ENCODE peak calls at places on chromosomes 2 and 18, in six cellular contexts. B is testis, D is heart left ventricle, U is right lobe of liver, E is prostate gland, L is breast epithelium. G is an unnamed sample.

GRCh38 chr2:211454684-211455083 is 898.3 kb downstream of the CPS1 start:
- DNase-seq in B (peak), D (no peak), U (no peak), E (peak), L (no peak), G (no peak)

GRCh38 chr2:150812664-150813408 is 325.4 kb upstream of the RND3 start:
- DNase-seq in B (no peak), D (no peak), U (no peak), E (no peak), L (no peak), G (no peak)

GRCh38 chr2:135947483-135947882 is 37.9 kb downstream of the DARS1 start:
- DNase-seq in B (no peak), D (no peak), U (no peak), E (no peak), L (no peak), G (no peak)

GRCh38 chr2:39468574-39469331 is 31.7 kb upstream of the MAP4K3 start:
- DNase-seq in B (no peak), D (no peak), U (no peak), E (no peak), L (no peak), G (no peak)

GRCh38 chr18:48996901-48997463 is 46.2 kb upstream of the SMAD7 start:
- DNase-seq in B (no peak), D (peak), U (no peak), E (no peak), L (no peak), G (no peak)

GRCh38 chr2:172253190-172254052 is 150.7 kb upstream of the DLX2 start:
- DNase-seq in B (no peak), D (no peak), U (no peak), E (peak), L (no peak), G (peak)

GRCh38 chr2:73205611-73206010 is 3.2 kb downstream of the NOTO start:
- DNase-seq in B (no peak), D (no peak), U (no peak), E (no peak), L (no peak), G (no peak)

GRCh38 chr2:136136921-136137320 is 19.0 kb upstream of the CXCR4 start:
- DNase-seq in B (no peak), D (no peak), U (no peak), E (no peak), L (no peak), G (no peak)

GRCh38 chr2:68853035-68853434 is 18.2 kb downstream of the BMP10 start:
- DNase-seq in B (no peak), D (no peak), U (no peak), E (no peak), L (no peak), G (no peak)

GRCh38 chr18:50817898-50818250 is 1.9 kb downstream of the MRO start:
- DNase-seq in B (peak), D (no peak), U (no peak), E (no peak), L (no peak), G (no peak)

GRCh38 chr18:45723921-45724320 is at the start of gene SLC14A1:
- DNase-seq in B (no peak), D (no peak), U (no peak), E (peak), L (no peak), G (no peak)

GRCh38 chr2:110727923-110728322 is 4.5 kb upstream of the ACOXL start:
- DNase-seq in B (no peak), D (no peak), U (no peak), E (no peak), L (no peak), G (no peak)

GRCh38 chr2:110735366-110735765 is 3.0 kb downstream of the ACOXL start:
- DNase-seq in B (no peak), D (no peak), U (no peak), E (no peak), L (no peak), G (no peak)

GRCh38 chr2:110731064-110731463 is 1.3 kb upstream of the ACOXL start:
- DNase-seq in B (no peak), D (no peak), U (no peak), E (no peak), L (no peak), G (no peak)

GRCh38 chr2:110729106-110729505 is 3.3 kb upstream of the ACOXL start:
- DNase-seq in B (no peak), D (no peak), U (no peak), E (no peak), L (no peak), G (no peak)

DNA sequence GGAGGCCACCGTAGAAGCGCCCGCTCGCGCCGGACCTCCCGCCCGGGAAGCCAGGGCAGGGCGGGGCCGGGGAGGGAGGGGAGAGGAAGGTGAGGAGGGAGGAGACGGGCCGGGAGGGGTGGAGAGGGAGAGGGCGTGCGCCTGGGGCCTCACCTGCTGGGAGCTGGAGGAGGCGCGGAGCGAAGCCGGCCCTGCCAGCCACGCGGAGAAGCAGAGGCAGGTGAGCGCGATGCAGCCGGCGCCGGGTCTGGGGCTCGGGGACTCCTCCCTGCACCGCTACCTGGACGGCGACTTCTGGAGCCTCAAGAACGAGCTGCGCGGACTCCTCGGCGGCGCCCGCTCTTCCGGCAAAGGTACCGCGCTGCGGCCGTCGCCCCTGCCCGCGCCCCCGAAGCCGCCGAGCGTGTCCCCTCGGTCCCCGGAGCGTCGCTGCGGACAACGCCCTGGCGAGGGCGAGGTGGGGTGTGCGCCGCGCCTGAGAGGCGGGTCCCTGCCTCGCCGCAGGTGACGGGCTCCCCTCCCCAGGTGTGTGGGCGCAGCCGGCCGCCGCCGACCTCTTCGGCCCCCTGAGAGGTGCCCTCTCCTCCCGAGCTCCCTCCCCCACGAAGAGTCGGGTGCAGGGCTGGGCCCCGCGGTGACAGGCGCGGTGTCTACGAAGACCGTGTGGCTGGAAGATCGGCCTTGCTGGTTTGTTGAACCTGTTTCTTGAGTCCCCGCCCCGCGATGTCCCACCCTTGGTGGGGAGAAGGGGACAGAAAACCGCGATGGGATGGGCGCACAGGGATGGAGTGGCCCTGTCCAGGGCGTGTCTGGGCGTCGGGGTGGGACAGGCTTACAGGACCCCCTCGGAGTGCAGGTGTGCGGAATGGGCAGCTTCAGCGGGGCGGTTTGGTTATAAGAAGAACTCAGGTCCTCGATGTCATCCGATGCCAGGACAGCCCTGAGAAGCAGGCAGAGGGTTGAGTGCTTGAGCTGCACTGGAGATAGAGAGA is at the start of gene ACOXL:
- DNase-seq in B (peak), D (peak), U (no peak), E (peak), L (no peak), G (peak)
- H3K27ac ChIP-seq in B (no peak), D (no peak), U (no peak), E (peak), L (no peak), G (no peak)

GRCh38 chr2:241554610-241555322 is 3.8 kb upstream of the BOK start:
- DNase-seq in B (no peak), D (peak), U (no peak), E (no peak), L (no peak), G (no peak)

GRCh38 chr2:241556734-241557133 is 1.8 kb upstream of the BOK start:
- DNase-seq in B (no peak), D (no peak), U (no peak), E (no peak), L (no peak), G (no peak)

GRCh38 chr2:241553512-241553830 is 5.1 kb upstream of the BOK start:
- DNase-seq in B (no peak), D (peak), U (no peak), E (no peak), L (no peak), G (no peak)

GRCh38 chr2:241553981-241554380 is 4.6 kb upstream of the BOK start:
- DNase-seq in B (no peak), D (peak), U (no peak), E (no peak), L (no peak), G (no peak)

DNA sequence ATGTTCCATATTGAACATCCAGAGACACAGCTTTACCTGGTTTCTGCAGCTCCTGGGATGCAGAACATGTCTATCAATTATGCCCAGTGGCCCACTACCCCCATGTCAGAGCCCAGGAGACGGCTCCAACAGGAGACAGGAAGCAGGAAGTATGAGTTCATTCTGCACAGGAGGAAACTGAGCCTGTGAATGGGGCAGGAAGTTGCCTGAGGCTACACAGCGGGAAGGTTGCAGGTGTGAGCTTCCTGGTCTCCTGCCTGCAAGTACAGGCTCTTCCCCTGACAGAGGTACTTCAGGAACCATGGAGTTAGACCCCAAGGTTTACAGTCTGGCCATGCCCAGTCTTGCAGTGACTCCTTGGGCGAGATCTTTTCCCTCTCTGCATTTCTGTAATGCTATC is 2.8 kb upstream of the BOK start:
- DNase-seq in B (no peak), D (peak), U (no peak), E (no peak), L (no peak), G (no peak)
- TF ChIP-seq POLR2A in B (no peak), D (no peak), U (no peak), E (no peak), L (no peak), G (no peak)

GRCh38 chr2:113922784-113923183 is 32.9 kb downstream of the ACTR3 start:
- DNase-seq in B (no peak), D (no peak), U (no peak), E (no peak), L (no peak), G (no peak)

GRCh38 chr2:113915067-113915819 is 25.4 kb downstream of the ACTR3 start:
- DNase-seq in B (no peak), D (no peak), U (no peak), E (no peak), L (no peak), G (no peak)

GRCh38 chr2:113920996-113921395 is 31.1 kb downstream of the ACTR3 start:
- DNase-seq in B (no peak), D (no peak), U (no peak), E (no peak), L (no peak), G (no peak)

GRCh38 chr2:113922335-113922734 is 32.4 kb downstream of the ACTR3 start:
- DNase-seq in B (no peak), D (no peak), U (no peak), E (no peak), L (no peak), G (no peak)

GRCh38 chr2:113918229-113918628 is 28.3 kb downstream of the ACTR3 start:
- DNase-seq in B (no peak), D (no peak), U (no peak), E (no peak), L (no peak), G (no peak)
- H3K27ac ChIP-seq in B (no peak), D (no peak), U (no peak), E (no peak), L (no peak), G (no peak)

DNA sequence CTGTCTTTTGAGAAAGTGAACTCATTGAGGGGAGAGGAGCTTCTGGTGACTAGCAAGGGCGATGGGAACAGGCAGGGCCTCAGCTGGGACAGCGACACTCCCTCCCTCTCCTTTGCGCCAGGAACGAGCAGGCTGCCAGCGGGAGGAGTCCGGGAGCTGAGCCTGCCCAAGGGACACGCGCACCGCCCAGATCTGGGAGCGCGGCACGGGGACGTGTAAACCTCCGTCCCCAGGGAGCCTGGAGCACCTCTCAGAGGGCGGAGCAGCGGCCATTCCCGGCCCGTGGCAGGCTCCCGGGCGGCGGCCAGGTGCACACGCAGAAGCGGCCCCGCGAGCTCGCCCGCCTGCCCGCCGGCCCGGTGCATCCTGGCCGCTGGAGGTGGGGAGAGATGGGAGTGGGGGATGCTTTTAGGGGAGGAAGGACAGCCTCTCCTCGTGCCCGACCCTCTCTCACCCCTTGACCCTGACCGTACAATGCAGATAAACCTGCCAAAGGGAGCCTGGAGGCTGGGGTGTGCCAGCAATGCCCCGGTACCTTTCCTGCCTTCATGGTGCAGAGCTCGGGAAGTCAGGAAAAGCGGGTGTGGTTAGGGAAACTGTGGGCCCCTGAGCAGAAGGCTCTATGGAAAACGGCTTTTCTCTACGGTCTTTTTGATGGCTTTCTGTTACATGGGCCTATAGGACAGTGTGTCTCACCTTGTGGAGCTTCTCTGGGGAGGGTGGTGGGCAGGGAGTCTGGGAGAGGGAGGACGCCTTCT is 2.2 kb downstream of the AQP4 start:
- DNase-seq in B (peak), D (peak), U (peak), E (peak), L (peak), G (peak)
- TF ChIP-seq POLR2A in B (no peak), D (no peak), U (peak), E (no peak), L (no peak), G (peak)

DNA sequence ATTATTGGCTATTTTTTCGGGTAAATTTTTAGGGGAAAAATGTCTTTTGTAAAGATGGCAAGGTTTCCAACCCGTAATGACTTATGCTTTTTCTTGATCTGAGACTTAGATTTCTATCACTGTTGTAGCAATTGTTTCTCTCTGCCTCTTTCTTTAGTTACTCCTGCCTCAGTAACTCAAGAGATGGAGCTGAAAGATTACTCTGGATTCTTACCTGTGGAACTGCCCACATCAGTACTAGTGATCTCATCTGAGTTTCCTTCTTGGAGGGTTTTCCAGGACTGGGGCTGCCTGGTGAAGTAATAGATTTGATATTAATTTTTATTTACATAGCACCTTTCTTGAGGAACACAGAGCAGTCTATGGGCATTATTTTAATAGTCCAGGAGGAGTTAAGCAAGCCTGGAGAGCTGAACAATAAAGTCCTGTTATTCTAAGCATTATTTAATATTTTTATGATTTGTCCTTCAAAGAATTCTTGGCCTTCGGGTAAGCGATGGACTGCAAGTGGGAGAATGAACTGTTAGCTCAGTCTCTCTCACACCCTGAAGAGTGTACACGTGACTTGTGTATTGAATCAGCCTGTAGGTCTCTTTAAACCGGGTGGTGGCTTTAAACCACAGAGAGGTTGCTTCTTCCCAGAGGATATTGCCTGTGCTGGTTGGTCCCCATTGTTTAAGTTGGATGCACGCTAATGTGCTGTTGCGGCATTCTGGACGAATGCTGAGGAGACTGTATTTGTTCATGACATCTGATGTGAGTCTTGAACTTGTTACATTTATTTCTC is 183.1 kb downstream of the LTBP1 start:
- DNase-seq in B (no peak), D (no peak), U (no peak), E (no peak), L (no peak), G (no peak)
- H3K27ac ChIP-seq in B (no peak), D (no peak), U (no peak), E (no peak), L (no peak), G (no peak)

GRCh38 chr2:98460573-98461560 is 16.2 kb downstream of the INPP4A start:
- DNase-seq in B (no peak), D (no peak), U (peak), E (no peak), L (no peak), G (peak)
- TF ChIP-seq POLR2A in B (no peak), D (no peak), U (no peak), E (no peak), L (no peak), G (no peak)

GRCh38 chr2:47028171-47028570 is 112.6 kb upstream of the MCFD2 start:
- DNase-seq in B (no peak), D (no peak), U (no peak), E (no peak), L (no peak), G (no peak)
- H3K27ac ChIP-seq in B (no peak), D (peak), U (no peak), E (no peak), L (peak), G (peak)

GRCh38 chr18:63831080-63831788 is 56.0 kb downstream of the SERPINB7 start:
- DNase-seq in B (no peak), D (no peak), U (no peak), E (no peak), L (no peak), G (no peak)
- TF ChIP-seq POLR2A in B (no peak), D (no peak), U (no peak), E (no peak), L (no peak), G (no peak)

GRCh38 chr2:233421091-233421816 is 67.0 kb downstream of the DGKD start:
- DNase-seq in B (peak), D (no peak), U (no peak), E (no peak), L (no peak), G (peak)

GRCh38 chr2:233422050-233422639 is 67.9 kb downstream of the DGKD start:
- DNase-seq in B (peak), D (no peak), U (no peak), E (peak), L (no peak), G (peak)

GRCh38 chr2:233423436-233423860 is 69.2 kb downstream of the DGKD start:
- DNase-seq in B (peak), D (no peak), U (no peak), E (no peak), L (no peak), G (peak)

GRCh38 chr2:233424028-233424951 is 70.0 kb downstream of the DGKD start:
- DNase-seq in B (peak), D (no peak), U (no peak), E (no peak), L (peak), G (peak)

GRCh38 chr2:233422649-233423435 is 68.5 kb downstream of the DGKD start:
- DNase-seq in B (peak), D (no peak), U (no peak), E (no peak), L (no peak), G (no peak)
- H3K27ac ChIP-seq in B (no peak), D (no peak), U (no peak), E (peak), L (no peak), G (peak)

GRCh38 chr2:62231541-62231940 is 35.6 kb downstream of the B3GNT2 start:
- DNase-seq in B (no peak), D (no peak), U (no peak), E (no peak), L (no peak), G (no peak)
- TF ChIP-seq POLR2A in B (no peak), D (no peak), U (no peak), E (no peak), L (no peak), G (no peak)